ENCODE peak calls at places on chromosomes 4 and X, in four cellular contexts. W, G, Z and B are unnamed samples.

GRCh38 chrX:122703762-122704161 is 480.3 kb upstream of the GRIA3 start:
- DNase-seq in Z (no peak), W (no peak), G (no peak), B (no peak)

GRCh38 chrX:10415704-10416001 is 204.7 kb downstream of the MID1 start:
- DNase-seq in G (no peak), W (no peak), Z (no peak), B (no peak)

GRCh38 chrX:46938589-46938988 is 26.4 kb downstream of the JADE3 start:
- DNase-seq in W (no peak), Z (no peak), G (no peak), B (no peak)

GRCh38 chrX:114344756-114345155 is 239.1 kb upstream of the HTR2C start:
- DNase-seq in G (peak; percentile 25), W (peak; percentile 3), Z (peak; percentile 31), B (peak; percentile 26)

GRCh38 chrX:120752431-120753128 is 122.7 kb upstream of the C1GALT1C1 start:
- DNase-seq in W (peak; percentile 66), Z (no peak), G (no peak), B (no peak)

GRCh38 chrX:152884171-152884570 is 13.7 kb upstream of the ZNF185 start:
- DNase-seq in W (no peak), G (peak; percentile 17), Z (no peak), B (no peak)

GRCh38 chrX:41449615-41450014 is 2.5 kb downstream of the NYX start:
- DNase-seq in G (no peak), W (no peak), Z (no peak), B (no peak)

GRCh38 chr4:68324509-68325262 is 25.2 kb downstream of the YTHDC1 start:
- DNase-seq in Z (no peak), W (no peak), G (no peak), B (no peak)

GRCh38 chr4:40672528-40673522 is 43.2 kb upstream of the RBM47 start:
- DNase-seq in W (peak; percentile 57), G (peak; percentile 36), Z (no peak), B (peak; percentile 78)

GRCh38 chr4:129323630-129324029 is 227.7 kb downstream of the C4orf33 start:
- DNase-seq in W (no peak), G (no peak), Z (no peak), B (no peak)

GRCh38 chr4:128229458-128229805 is 58.2 kb downstream of the PGRMC2 start:
- DNase-seq in W (no peak), G (no peak), Z (no peak), B (no peak)

GRCh38 chr4:159503243-159503642 is 400.4 kb downstream of the RAPGEF2 start:
- DNase-seq in G (no peak), W (no peak), Z (no peak), B (no peak)

GRCh38 chr4:153337686-153338085 is 6.8 kb upstream of the MND1 start:
- DNase-seq in G (no peak), Z (no peak), W (no peak), B (no peak)

GRCh38 chr4:110823251-110823650 is 200.4 kb upstream of the PITX2 start:
- DNase-seq in G (no peak), Z (no peak), W (no peak), B (no peak)

GRCh38 chrX:9291666-9292065 is 173.2 kb upstream of the TBL1X start:
- DNase-seq in W (no peak), G (no peak), Z (no peak), B (no peak)

GRCh38 chrX:150547511-150548115 is 20.8 kb upstream of the MTM1 start:
- DNase-seq in G (peak; percentile 33), W (no peak), Z (peak; percentile 35), B (no peak)

GRCh38 chr4:52641853-52642563 is 17.1 kb downstream of the USP46 start:
- DNase-seq in W (no peak), G (no peak), Z (no peak), B (peak; percentile 88)

GRCh38 chr4:168919706-168920324 is 90.2 kb downstream of the CBR4 start:
- DNase-seq in Z (no peak), G (no peak), W (peak; percentile 63), B (no peak)

GRCh38 chr4:83075271-83075670 is 39.3 kb downstream of the PLAC8 start:
- DNase-seq in G (no peak), Z (no peak), W (no peak), B (no peak)

GRCh38 chr4:110165382-110166285 is 32.8 kb downstream of the ELOVL6 start:
- DNase-seq in Z (peak; percentile 48), G (peak; percentile 45), W (no peak), B (peak; percentile 31)

GRCh38 chrX:19593684-19594083 is 78.4 kb upstream of the MAP3K15 start:
- DNase-seq in Z (peak; percentile 59), G (peak; percentile 20), W (peak; percentile 9), B (peak; percentile 3)

GRCh38 chr4:110073045-110073845 is 125.2 kb downstream of the ELOVL6 start:
- DNase-seq in Z (peak; percentile 47), G (no peak), W (no peak), B (no peak)

GRCh38 chrX:8245411-8245810 is 74.3 kb upstream of the VCX2 start:
- DNase-seq in Z (no peak), W (no peak), G (no peak), B (no peak)

GRCh38 chrX:13123857-13124345 is 79.5 kb upstream of the FAM9C start:
- DNase-seq in G (no peak), Z (no peak), W (peak; percentile 46), B (no peak)

GRCh38 chr4:186587416-186588018 is 32.1 kb upstream of the MTNR1A start:
- DNase-seq in G (peak; percentile 79), Z (peak; percentile 62), W (peak; percentile 48), B (peak; percentile 21)

GRCh38 chrX:11321986-11322385 is 28.8 kb downstream of the AMELX start:
- DNase-seq in W (no peak), G (no peak), Z (no peak), B (no peak)

GRCh38 chr4:175443547-175443946 is 368.5 kb downstream of the GPM6A start:
- DNase-seq in W (no peak), G (no peak), Z (no peak), B (no peak)

GRCh38 chrX:101206471-101206870 is 13.1 kb upstream of the DRP2 start:
- DNase-seq in G (peak; percentile 35), Z (peak; percentile 58), W (peak; percentile 16), B (peak; percentile 13)

GRCh38 chr4:60981534-60981933 is 218.6 kb upstream of the ADGRL3 start:
- DNase-seq in G (no peak), Z (no peak), W (no peak), B (no peak)

GRCh38 chr4:143282170-143282760 is 54.4 kb upstream of the GAB1 start:
- DNase-seq in Z (peak; percentile 12), W (no peak), G (no peak), B (no peak)

DNA sequence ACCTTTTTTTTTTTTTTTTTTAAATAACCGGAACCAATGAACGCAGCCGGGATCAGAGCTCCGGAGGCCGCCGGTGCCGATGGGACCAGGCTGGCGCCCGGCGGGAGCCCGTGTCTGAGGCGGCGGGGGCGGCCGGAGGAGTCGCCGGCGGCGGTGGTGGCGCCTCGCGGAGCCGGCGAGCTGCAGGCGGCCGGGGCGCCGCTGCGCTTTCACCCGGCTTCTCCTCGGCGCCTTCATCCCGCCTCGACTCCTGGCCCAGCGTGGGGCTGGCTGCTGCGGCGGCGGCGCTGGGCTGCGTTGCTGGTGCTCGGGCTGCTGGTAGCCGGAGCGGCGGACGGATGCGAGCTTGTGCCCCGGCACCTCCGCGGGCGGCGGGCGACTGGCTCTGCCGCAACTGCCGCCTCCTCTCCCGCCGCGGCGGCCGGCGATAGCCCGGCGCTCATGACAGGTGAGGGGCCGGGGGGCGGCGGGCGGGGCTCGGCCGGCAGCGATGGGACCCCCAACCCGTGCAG is 337 bp downstream of the STIM2 start:
- DNase-seq in G (no peak), W (peak; percentile 10), Z (peak; percentile 68), B (no peak)
- TF ChIP-seq ELF1 in G (peak; percentile 37), W (no peak), Z (no peak), B (no peak)

DNA sequence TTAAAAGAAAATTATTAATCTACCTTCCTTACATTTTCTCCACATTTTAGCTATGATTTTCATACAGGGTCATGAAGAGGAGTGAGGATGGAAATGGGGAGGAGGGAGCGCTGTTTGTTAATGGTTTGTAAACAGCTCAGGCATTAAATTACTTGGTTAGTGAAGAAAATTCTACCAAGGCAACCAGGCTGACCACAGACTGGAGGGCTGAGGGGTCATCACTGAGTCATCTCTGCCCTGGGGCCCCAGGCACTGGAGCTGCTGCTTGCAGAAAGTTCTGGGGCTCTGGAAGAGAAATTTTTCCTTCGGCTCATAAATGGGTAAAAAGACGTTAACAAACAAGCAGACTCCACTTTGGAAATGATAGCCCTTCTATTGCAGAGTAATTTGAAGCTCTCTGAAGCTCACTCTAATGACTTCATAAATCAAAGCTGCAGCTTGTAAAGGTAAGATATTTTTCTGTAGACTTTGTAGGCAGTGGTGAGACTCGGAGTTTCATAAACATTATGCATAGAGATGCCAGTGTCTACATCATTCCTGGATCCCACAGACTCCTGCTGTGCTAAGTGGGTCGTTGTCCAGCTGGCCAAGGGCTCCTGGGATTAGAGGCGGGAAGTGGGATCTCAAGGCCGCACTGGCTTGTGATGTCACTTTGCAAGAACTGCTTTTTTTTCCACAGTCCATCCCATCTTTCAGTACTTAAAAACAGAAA is 159.6 kb downstream of the PTTG2 start:
- DNase-seq in Z (peak; percentile 48), W (no peak), G (no peak), B (no peak)
- TF ChIP-seq REST in Z (no peak), W (no peak), G (no peak), B (no peak)

DNA sequence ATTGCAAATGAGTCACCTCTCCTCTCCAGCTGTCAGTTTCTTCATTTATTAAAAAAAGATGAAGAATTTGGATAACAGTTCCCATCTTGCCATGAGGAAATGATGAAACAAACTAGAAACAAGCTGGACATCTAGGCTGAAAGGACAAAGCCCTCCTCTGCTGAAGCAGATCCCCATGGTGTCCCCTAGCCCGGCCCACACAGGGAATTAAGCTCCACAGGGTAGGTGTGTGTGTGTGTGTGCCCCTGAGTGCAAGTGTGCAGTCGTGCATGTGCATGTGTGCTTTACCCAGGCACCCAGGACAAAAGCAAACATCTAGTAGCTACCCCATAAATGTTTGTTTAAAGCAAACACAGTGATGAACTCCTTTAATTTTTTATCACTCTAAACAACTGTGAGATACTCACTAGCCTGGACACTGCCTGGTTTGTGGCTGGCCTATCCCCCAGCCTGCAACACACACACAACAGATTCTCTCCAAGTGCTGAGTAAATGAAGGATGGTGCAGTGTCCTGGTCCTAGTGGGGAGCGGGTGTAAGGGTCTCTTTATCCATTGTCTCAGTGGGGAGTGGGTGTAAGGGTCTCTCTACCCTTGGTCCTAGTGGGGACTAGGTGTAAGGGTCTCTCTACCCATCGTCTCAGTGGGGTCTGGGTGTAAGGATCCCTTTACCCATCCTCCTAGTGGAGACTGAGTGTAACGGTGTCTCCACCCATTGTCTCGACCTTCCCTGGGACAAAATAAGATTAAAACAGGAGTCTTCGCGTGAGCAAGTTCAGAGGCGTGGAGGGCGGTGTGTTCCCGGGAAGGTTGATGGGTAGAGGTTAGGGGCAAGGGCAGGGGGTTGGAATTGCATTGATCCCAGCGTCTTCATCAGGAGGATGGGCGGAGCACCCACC is 688 bp upstream of the EVC start:
- DNase-seq in W (peak; percentile 20), Z (peak; percentile 75), G (no peak), B (no peak)
- TF ChIP-seq CTCF in W (peak; percentile 23), Z (peak; percentile 54), G (peak; percentile 27), B (no peak)

GRCh38 chr4:189615217-189615663 is 325.4 kb upstream of the FRG1 start:
- DNase-seq in W (no peak), Z (no peak), G (no peak), B (no peak)

DNA sequence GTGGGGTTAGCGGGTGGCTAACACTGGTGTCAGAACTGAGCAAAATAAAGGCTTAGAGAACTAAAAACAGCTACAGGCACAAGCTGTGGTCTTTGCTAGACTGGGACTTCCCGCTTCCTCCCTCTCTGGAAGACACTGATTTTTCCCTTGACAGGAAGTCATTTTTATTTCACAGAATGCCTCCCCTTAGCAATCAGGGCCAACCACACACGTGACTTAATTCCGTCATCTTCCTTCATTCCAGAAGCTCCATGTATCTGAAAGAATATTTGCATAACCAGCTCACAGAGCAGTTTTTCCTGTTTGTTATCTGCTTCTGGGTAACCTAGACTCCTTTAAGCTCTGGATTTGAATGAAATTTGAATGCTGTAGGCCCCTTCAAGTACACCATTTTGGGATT is 327.5 kb upstream of the FRG1 start:
- DNase-seq in G (no peak), Z (no peak), W (no peak), B (no peak)
- TF ChIP-seq ELF1 in G (no peak), Z (no peak), W (no peak), B (no peak)